ENCODE peak calls at places on chromosomes 13 and 19, in nine cellular contexts. W is non-pigmented ciliary epithelial cell; O is CD4-positive, alpha-beta memory T cell; N is stimulated activated CD8-positive, alpha-beta memory T cell treated with anti-CD3 and anti-CD28 coated beads, Interleukin-15, amount 100 ng/mL, for 24 hours; P is T-helper 1 cell; X is left cardiac atrium; J is activated naive CD4-positive, alpha-beta T cell treated with anti-CD3 and anti-CD28 coated beads, Interleukin-2, amount 50 U/mL, for 72 hours; A is NCI-H2081; R is psoas muscle. B is an unnamed sample.

GRCh38 chr13:43984292-43984691 is 104.6 kb downstream of the LACC1 start:
- DNase-seq in N (no peak), A (no peak), O (no peak), J (no peak), X (no peak), P (no peak), W (no peak), R (no peak), B (no peak)

GRCh38 chr13:94825507-94825906 is 113.2 kb upstream of the SOX21 start:
- DNase-seq in X (peak), O (no peak), J (no peak), A (peak), N (no peak), P (no peak), W (no peak), R (peak), B (peak)

GRCh38 chr19:33904681-33905080 is 108.0 kb downstream of the KCTD15 start:
- DNase-seq in R (peak), X (peak), P (no peak), J (no peak), N (no peak), A (no peak), O (no peak), W (peak), B (no peak)

GRCh38 chr19:5990289-5990797 is 12.4 kb upstream of the RANBP3 start:
- DNase-seq in X (no peak), N (no peak), J (no peak), P (no peak), R (no peak), O (no peak), A (no peak), W (no peak), B (peak)

GRCh38 chr13:91270031-91270430 is 77.5 kb upstream of the MIR17HG start:
- DNase-seq in N (no peak), P (peak), J (no peak), X (no peak), W (no peak), R (no peak), O (no peak), A (no peak), B (no peak)

GRCh38 chr19:39351537-39352037 is 9.4 kb downstream of the SAMD4B start:
- DNase-seq in N (no peak), J (peak), W (no peak), R (no peak), P (peak), O (peak), X (no peak), A (no peak), B (no peak)

GRCh38 chr19:4980838-4981680 is 12.1 kb downstream of the KDM4B start:
- DNase-seq in O (no peak), R (no peak), N (no peak), A (no peak), X (no peak), J (no peak), P (no peak), W (no peak), B (no peak)

GRCh38 chr13:72174549-72174948 is 307.5 kb upstream of the DACH1 start:
- DNase-seq in O (no peak), R (no peak), N (no peak), A (no peak), X (no peak), P (no peak), W (no peak), J (no peak), B (no peak)

GRCh38 chr13:113901231-113901630 is 37.4 kb upstream of the GAS6 start:
- DNase-seq in A (no peak), O (no peak), J (no peak), X (no peak), W (no peak), P (no peak), N (no peak), R (no peak), B (no peak)

GRCh38 chr19:49224856-49225255 is 67.3 kb downstream of the TRPM4 start:
- DNase-seq in O (no peak), N (no peak), A (peak), R (peak), W (no peak), J (peak), P (peak), X (peak), B (peak)

GRCh38 chr19:3433313-3433712 is 47.0 kb downstream of the SMIM24 start:
- DNase-seq in W (no peak), X (no peak), J (no peak), P (no peak), O (no peak), A (no peak), R (no peak), N (no peak), B (no peak)

GRCh38 chr19:47573076-47574026 is at the start of gene ZNF541:
- DNase-seq in P (peak), N (peak), W (no peak), X (peak), R (peak), O (peak), A (no peak), J (peak), B (no peak)

GRCh38 chr13:64480206-64480605 is 2749.9 kb downstream of the PCDH9 start:
- DNase-seq in X (no peak), J (no peak), P (no peak), N (no peak), R (no peak), O (no peak), A (no peak), W (no peak), B (no peak)

GRCh38 chr13:107574517-107575215 is 640.7 kb downstream of the LIG4 start:
- DNase-seq in N (no peak), R (no peak), X (no peak), P (no peak), W (no peak), O (no peak), A (no peak), J (no peak), B (no peak)

GRCh38 chr13:76286178-76286577 is 600.0 kb downstream of the KCTD12 start:
- DNase-seq in W (peak), P (no peak), X (no peak), A (no peak), O (no peak), J (no peak), N (no peak), R (no peak), B (no peak)

GRCh38 chr13:31236211-31236786 is 36.5 kb downstream of the B3GLCT start:
- DNase-seq in R (no peak), X (no peak), O (no peak), W (peak), A (peak), P (peak), J (no peak), N (no peak), B (peak)

GRCh38 chr13:103878891-103879605 is 812.8 kb upstream of the SLC10A2 start:
- DNase-seq in P (no peak), J (no peak), O (no peak), W (no peak), A (no peak), N (no peak), R (no peak), X (no peak), B (no peak)

GRCh38 chr13:36804588-36804987 is 14.4 kb upstream of the RFXAP start:
- DNase-seq in J (no peak), N (no peak), W (no peak), O (no peak), R (no peak), X (no peak), A (no peak), P (no peak), B (no peak)

GRCh38 chr19:4233282-4233853 is 4.0 kb downstream of the EBI3 start:
- DNase-seq in J (peak), R (peak), X (peak), P (peak), O (peak), W (no peak), N (peak), A (peak), B (peak)

GRCh38 chr19:40191836-40192646 is 815 bp downstream of the MAP3K10 start:
- DNase-seq in A (peak), X (peak), R (peak), O (no peak), W (no peak), P (peak), J (peak), N (no peak), B (peak)

GRCh38 chr13:98180092-98180491 is 3.0 kb upstream of the RNF113B start:
- DNase-seq in W (no peak), A (no peak), X (no peak), R (no peak), N (no peak), O (no peak), J (no peak), P (no peak), B (no peak)

GRCh38 chr13:99313473-99313872 is 6.3 kb upstream of the GPR183 start:
- DNase-seq in P (no peak), J (no peak), A (no peak), W (no peak), O (no peak), N (no peak), X (no peak), R (no peak), B (no peak)

GRCh38 chr13:48066310-48066989 is 28.5 kb downstream of the MED4 start:
- DNase-seq in R (no peak), X (no peak), P (peak), J (peak), W (no peak), A (no peak), O (no peak), N (no peak), B (peak)

GRCh38 chr13:48585456-48585840 is 52.6 kb upstream of the RCBTB2 start:
- DNase-seq in N (no peak), X (peak), A (no peak), O (no peak), W (no peak), R (no peak), P (no peak), J (no peak), B (no peak)

GRCh38 chr19:36110487-36111199 is at the start of gene OVOL3:
- DNase-seq in X (no peak), W (no peak), N (no peak), P (no peak), J (no peak), R (no peak), A (no peak), O (no peak), B (no peak)

GRCh38 chr19:49710372-49710951 is 19.5 kb downstream of the CPT1C start:
- DNase-seq in X (no peak), W (no peak), J (no peak), N (no peak), R (no peak), P (no peak), O (no peak), A (no peak), B (no peak)

GRCh38 chr13:48086272-48086671 is 8.6 kb downstream of the MED4 start:
- DNase-seq in P (no peak), W (no peak), R (no peak), X (no peak), N (no peak), J (no peak), A (no peak), O (no peak), B (no peak)

GRCh38 chr19:16283103-16283469 is 41.5 kb upstream of the KLF2 start:
- DNase-seq in N (no peak), X (no peak), A (no peak), O (no peak), W (no peak), P (no peak), R (no peak), J (no peak), B (no peak)

GRCh38 chr19:30371960-30372824 is at the start of gene ZNF536:
- DNase-seq in J (no peak), R (no peak), N (no peak), W (no peak), A (no peak), X (no peak), P (no peak), O (no peak), B (no peak)

GRCh38 chr13:44160549-44161278 is 212.9 kb upstream of the SERP2 start:
- DNase-seq in O (no peak), A (no peak), J (no peak), P (no peak), N (no peak), W (no peak), R (no peak), X (no peak), B (no peak)

GRCh38 chr13:97895383-97895782 is 58.1 kb upstream of the IPO5 start:
- DNase-seq in A (no peak), N (no peak), W (no peak), O (no peak), R (no peak), X (no peak), P (no peak), J (no peak), B (no peak)

GRCh38 chr19:3338541-3339181 is 27.7 kb upstream of the NFIC start:
- DNase-seq in R (no peak), N (no peak), O (peak), P (peak), J (no peak), W (no peak), X (no peak), A (peak), B (peak)

GRCh38 chr13:52848455-52849190 is at the start of gene PCDH8:
- DNase-seq in N (no peak), J (peak), P (peak), O (no peak), W (no peak), X (no peak), A (peak), R (no peak), B (peak)

GRCh38 chr13:21683034-21683733 is 12.3 kb downstream of the FGF9 start:
- DNase-seq in O (no peak), P (no peak), A (no peak), R (peak), N (no peak), J (no peak), W (peak), X (no peak), B (no peak)

GRCh38 chr13:114338959-114339358 is 24.7 kb downstream of the CHAMP1 start:
- DNase-seq in N (no peak), J (no peak), O (no peak), W (no peak), A (no peak), R (no peak), X (no peak), P (no peak), B (no peak)

GRCh38 chr13:42883771-42884170 is 102.4 kb downstream of the FAM216B start:
- DNase-seq in P (no peak), A (peak), J (no peak), W (no peak), X (no peak), N (no peak), O (no peak), R (no peak), B (peak)